ENCODE peak calls at places on chromosome 17, in eight cellular contexts. T is SK-N-SH, L is stomach, B is ovary, K is H1, N is sigmoid colon, I is HepG2, Q is transverse colon. U is an unnamed sample.
A peak's percentile ranks its signal among the peaks of the same experiment; 100 is the strongest.

GRCh38 chr17:71985111-71986039 is 135.4 kb upstream of the SOX9 start:
- DNase-seq in L (no peak), N (no peak), B (no peak), K (no peak), Q (no peak), T (no peak), I (no peak), U (no peak)

GRCh38 chr17:82248815-82249638 is 20.2 kb downstream of the SLC16A3 start:
- DNase-seq in N (no peak), Q (no peak), L (no peak), B (no peak), I (no peak), K (no peak), T (peak; percentile 46), U (no peak)

GRCh38 chr17:57408064-57408811 is 151.9 kb downstream of the MSI2 start:
- DNase-seq in K (no peak), B (no peak), N (no peak), T (no peak), Q (peak; percentile 42), I (peak; percentile 86), L (no peak), U (no peak)

GRCh38 chr17:50559674-50560184 is 786 bp upstream of the CACNA1G start:
- DNase-seq in I (no peak), L (peak; percentile 53), K (peak; percentile 88), Q (peak; percentile 69), N (peak; percentile 89), B (peak; percentile 86), T (peak; percentile 82), U (no peak)

GRCh38 chr17:2796164-2797140 is at the start of gene RAP1GAP2:
- DNase-seq in I (no peak), B (no peak), Q (peak; percentile 82), T (no peak), N (peak; percentile 77), L (peak; percentile 69), K (no peak), U (no peak)

GRCh38 chr17:67194134-67194533 is 50.9 kb downstream of the HELZ start:
- DNase-seq in I (peak; percentile 50), K (no peak), N (no peak), T (no peak), Q (no peak), B (no peak), L (no peak), U (no peak)

GRCh38 chr17:37743612-37743874 is 1.3 kb downstream of the HNF1B start:
- DNase-seq in Q (peak; percentile 73), T (peak; percentile 36), B (no peak), K (peak; percentile 77), I (peak; percentile 88), N (no peak), L (peak; percentile 57), U (no peak)

GRCh38 chr17:79851461-79851817 is 12.2 kb upstream of the CBX4 start:
- DNase-seq in N (no peak), I (no peak), B (no peak), L (peak; percentile 81), Q (peak; percentile 76), T (no peak), K (no peak), U (no peak)

GRCh38 chr17:31581022-31581483 is 189.6 kb downstream of the RAB11FIP4 start:
- DNase-seq in B (peak; percentile 71), I (no peak), K (no peak), Q (peak; percentile 59), T (peak; percentile 84), N (peak; percentile 92), L (peak; percentile 90), U (no peak)

GRCh38 chr17:64938925-64939474 is 19.7 kb upstream of the LRRC37A3 start:
- DNase-seq in I (peak; percentile 58), L (peak; percentile 64), N (no peak), Q (peak; percentile 64), B (no peak), T (peak; percentile 62), K (peak; percentile 85), U (no peak)

GRCh38 chr17:78991017-78991783 is 11.5 kb upstream of the LGALS3BP start:
- DNase-seq in I (no peak), B (no peak), T (peak; percentile 19), Q (no peak), K (no peak), N (peak; percentile 61), L (peak; percentile 20), U (no peak)

GRCh38 chr17:44314869-44315661 is 6.7 kb downstream of the RUNDC3A start:
- DNase-seq in N (no peak), K (peak; percentile 81), I (no peak), T (peak; percentile 25), Q (peak; percentile 25), L (peak; percentile 40), B (no peak), U (no peak)

GRCh38 chr17:78779848-78780247 is 2.2 kb downstream of the CYTH1 start:
- DNase-seq in K (no peak), T (no peak), B (no peak), N (peak; percentile 44), L (no peak), I (no peak), Q (peak; percentile 65), U (no peak)

GRCh38 chr17:41026668-41027471 is at the start of gene KRTAP1-5:
- DNase-seq in T (no peak), I (no peak), L (no peak), Q (no peak), B (no peak), N (no peak), K (no peak), U (no peak)

GRCh38 chr17:17757391-17757791 is 76.1 kb downstream of the RAI1 start:
- DNase-seq in T (no peak), N (no peak), I (no peak), B (no peak), K (no peak), L (no peak), Q (no peak), U (no peak)

GRCh38 chr17:63774982-63775290 is 966 bp downstream of the DDX42 start:
- DNase-seq in I (no peak), L (no peak), K (no peak), B (no peak), T (no peak), N (no peak), Q (no peak), U (no peak)

GRCh38 chr17:29069526-29070041 is 26.6 kb downstream of the PIPOX start:
- DNase-seq in I (no peak), L (no peak), Q (no peak), N (no peak), B (no peak), T (no peak), K (no peak), U (no peak)

GRCh38 chr17:71398706-71399620 is 721.9 kb upstream of the SOX9 start:
- DNase-seq in B (no peak), I (no peak), T (no peak), N (no peak), Q (no peak), L (no peak), K (no peak), U (no peak)

GRCh38 chr17:8185580-8186445 is 4.2 kb downstream of the BORCS6 start:
- DNase-seq in B (peak; percentile 86), K (peak; percentile 100), T (peak; percentile 81), Q (peak; percentile 94), I (peak; percentile 65), N (peak; percentile 95), L (peak; percentile 95), U (peak; percentile 99)

GRCh38 chr17:17511971-17512858 is 16.0 kb upstream of the RASD1 start:
- DNase-seq in I (no peak), B (peak; percentile 37), K (no peak), N (no peak), T (no peak), L (peak; percentile 52), Q (no peak), U (no peak)

GRCh38 chr17:57861737-57862409 is 12.0 kb upstream of the MRPS23 start:
- DNase-seq in T (peak; percentile 88), B (no peak), Q (peak; percentile 66), N (peak; percentile 89), I (peak; percentile 54), L (peak; percentile 70), K (peak; percentile 70), U (peak; percentile 95)

DNA sequence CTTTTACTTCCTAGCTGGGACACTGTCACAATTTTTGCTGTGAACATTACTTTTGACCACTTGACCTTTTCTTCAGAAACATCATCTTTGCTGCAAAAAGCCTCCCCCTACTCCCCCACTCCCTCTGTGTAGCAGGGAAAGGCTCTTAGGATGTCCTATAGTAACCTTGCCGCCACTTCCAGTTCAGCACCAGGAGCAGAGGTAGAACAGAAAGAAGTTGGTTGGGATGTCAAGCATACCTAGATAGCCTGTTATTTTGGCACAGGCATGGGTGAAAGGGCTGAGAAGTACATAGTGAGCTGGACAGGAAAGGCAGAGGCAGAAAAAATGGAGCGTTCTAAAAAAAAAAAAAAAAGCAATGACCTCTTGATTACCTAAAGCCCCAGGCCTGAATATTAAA is 31.3 kb downstream of the SMIM36 start:
- DNase-seq in B (no peak), L (no peak), I (no peak), N (no peak), T (no peak), K (no peak), Q (no peak), U (no peak)
- TF ChIP-seq EP300 in B (no peak), L (no peak), I (no peak), N (no peak), T (no peak), K (no peak), Q (no peak), U (no peak)

GRCh38 chr17:46888727-46889126 is 34.2 kb upstream of the GOSR2 start:
- DNase-seq in K (no peak), Q (no peak), T (no peak), L (no peak), N (no peak), I (no peak), B (no peak), U (no peak)
- H3K27me3 ChIP-seq in K (no peaks in the 10 kb centered on the region), Q (peaks cover 41% of the 10 kb centered on the region), T (peaks cover 41% of the 10 kb centered on the region), L (no peaks in the 10 kb centered on the region), N (peaks cover 10% of the 10 kb centered on the region), I (peaks cover 36% of the 10 kb centered on the region), B (no peaks in the 10 kb centered on the region), U (no peaks in the 10 kb centered on the region)

GRCh38 chr17:1170739-1171138 is 9.0 kb downstream of the ABR start:
- DNase-seq in N (no peak), L (no peak), B (no peak), K (peak; percentile 75), I (no peak), Q (no peak), T (no peak), U (no peak)
- TF ChIP-seq EP300 in N (no peak), L (no peak), B (no peak), K (no peak), I (no peak), Q (no peak), T (no peak), U (no peak)

GRCh38 chr17:48562934-48563333 is 15.2 kb downstream of the HOXB4 start:
- DNase-seq in K (no peak), N (no peak), Q (no peak), I (no peak), B (no peak), T (no peak), L (no peak), U (no peak)

GRCh38 chr17:48565024-48565558 is 13.1 kb downstream of the HOXB4 start:
- DNase-seq in B (no peak), Q (no peak), I (no peak), T (no peak), L (no peak), K (no peak), N (no peak), U (no peak)

GRCh38 chr17:48563385-48563838 is 14.7 kb downstream of the HOXB4 start:
- DNase-seq in N (no peak), B (no peak), K (no peak), I (no peak), T (no peak), L (no peak), Q (no peak), U (no peak)

GRCh38 chr17:48564200-48565023 is 13.7 kb downstream of the HOXB4 start:
- DNase-seq in N (peak; percentile 84), Q (no peak), B (no peak), L (no peak), T (no peak), I (no peak), K (no peak), U (no peak)

GRCh38 chr17:48563867-48564199 is 14.3 kb downstream of the HOXB4 start:
- DNase-seq in K (no peak), T (no peak), I (no peak), Q (no peak), N (no peak), B (no peak), L (no peak), U (no peak)
- H3K27me3 ChIP-seq in K (peaks cover 100% of the 10 kb centered on the region), T (peaks cover 97% of the 10 kb centered on the region), I (peaks cover 94% of the 10 kb centered on the region), Q (no peaks in the 10 kb centered on the region), N (no peaks in the 10 kb centered on the region), B (no peaks in the 10 kb centered on the region), L (no peaks in the 10 kb centered on the region), U (no peaks in the 10 kb centered on the region)